ENCODE peak calls at places on chromosomes 13 and 19, in eight cellular contexts. K is RCC 7860; W is NCI-H510A treated with DMSO at 0.1 percent for 48 hours; S is T1000; Z is effector CD4-positive, alpha-beta T cell; O is cardiac fibroblast; X is nucleus accumbens; J is breast epithelium. D is an unnamed sample.

GRCh38 chr19:43329989-43330388 is 23.5 kb upstream of the CD177 start:
- DNase-seq in K (no peak), W (no peak), S (no peak), Z (no peak), O (no peak), X (no peak), J (no peak), D (no peak)

GRCh38 chr13:26280822-26281221 is 26.9 kb downstream of the CDK8 start:
- DNase-seq in K (no peak), W (no peak), S (no peak), Z (no peak), O (peak; percentile 16), X (no peak), J (no peak), D (no peak)

GRCh38 chr13:105334211-105334610 is 1201.3 kb downstream of the EFNB2 start:
- DNase-seq in K (no peak), W (no peak), S (no peak), Z (no peak), O (peak; percentile 41), X (no peak), J (no peak), D (no peak)

GRCh38 chr19:40417714-40417996 is 4.5 kb upstream of the PRX start:
- DNase-seq in K (no peak), W (no peak), S (no peak), Z (no peak), O (no peak), X (no peak), J (no peak), D (no peak)

GRCh38 chr19:17406887-17407196 is 1.4 kb upstream of the BST2 start:
- DNase-seq in K (no peak), W (no peak), S (no peak), Z (no peak), O (no peak), X (no peak), J (no peak), D (no peak)

GRCh38 chr13:100297413-100297812 is 208.5 kb downstream of the PCCA start:
- DNase-seq in K (no peak), W (no peak), S (no peak), Z (no peak), O (no peak), X (no peak), J (no peak), D (no peak)

GRCh38 chr13:44407891-44408290 is 34.3 kb downstream of the SERP2 start:
- DNase-seq in K (no peak), W (no peak), S (no peak), Z (no peak), O (no peak), X (no peak), J (peak; percentile 26), D (no peak)

GRCh38 chr19:32598022-32598421 is 17.0 kb downstream of the PDCD5 start:
- DNase-seq in K (no peak), W (no peak), S (no peak), Z (no peak), O (no peak), X (no peak), J (no peak), D (no peak)

GRCh38 chr19:39080431-39080830 is 3.7 kb upstream of the ACP7 start:
- DNase-seq in K (no peak), W (no peak), S (no peak), Z (no peak), O (no peak), X (peak; percentile 16), J (no peak), D (no peak)

GRCh38 chr13:49530452-49530851 is 34.7 kb downstream of the PHF11 start:
- DNase-seq in K (no peak), W (no peak), S (no peak), Z (no peak), O (no peak), X (no peak), J (no peak), D (no peak)

GRCh38 chr19:45999653-46000121 is 4.4 kb downstream of the CCDC61 start:
- DNase-seq in K (no peak), W (peak; percentile 70), S (no peak), Z (no peak), O (peak; percentile 21), X (peak; percentile 84), J (no peak), D (no peak)

GRCh38 chr19:1113278-1113985 is 9.6 kb downstream of the GPX4 start:
- DNase-seq in K (peak; percentile 58), W (no peak), S (peak; percentile 91), Z (peak; percentile 73), O (peak; percentile 97), X (peak; percentile 89), J (peak; percentile 91), D (no peak)

GRCh38 chr19:11856568-11857264 is 8.2 kb downstream of the ZNF439 start:
- DNase-seq in K (no peak), W (no peak), S (no peak), Z (no peak), O (no peak), X (no peak), J (no peak), D (no peak)

GRCh38 chr13:30338331-30338851 is 31.0 kb upstream of the KATNAL1 start:
- DNase-seq in K (no peak), W (no peak), S (peak; percentile 8), Z (no peak), O (no peak), X (no peak), J (no peak), D (no peak)

GRCh38 chr19:33285441-33285927 is 16.9 kb downstream of the CEBPA start:
- DNase-seq in K (no peak), W (no peak), S (no peak), Z (no peak), O (no peak), X (no peak), J (no peak), D (no peak)

GRCh38 chr13:65530688-65531087 is 1699.4 kb downstream of the PCDH9 start:
- DNase-seq in K (no peak), W (no peak), S (no peak), Z (no peak), O (peak; percentile 7), X (no peak), J (no peak), D (no peak)

GRCh38 chr13:49407936-49408335 is 35.9 kb downstream of the CAB39L start:
- DNase-seq in K (no peak), W (no peak), S (no peak), Z (no peak), O (no peak), X (no peak), J (no peak), D (no peak)

GRCh38 chr19:1015782-1016646 is 4.9 kb downstream of the TMEM259 start:
- DNase-seq in K (no peak), W (no peak), S (no peak), Z (no peak), O (no peak), X (no peak), J (no peak), D (no peak)

GRCh38 chr13:75725784-75726183 is 89.7 kb downstream of the LMO7 start:
- DNase-seq in K (no peak), W (no peak), S (no peak), Z (no peak), O (peak; percentile 26), X (no peak), J (no peak), D (no peak)

GRCh38 chr13:75124415-75124814 is 357.6 kb downstream of the TBC1D4 start:
- DNase-seq in K (no peak), W (no peak), S (no peak), Z (no peak), O (no peak), X (no peak), J (no peak), D (no peak)

GRCh38 chr19:4870025-4870700 is 2.7 kb upstream of the PLIN3 start:
- DNase-seq in K (peak; percentile 98), W (no peak), S (peak; percentile 86), Z (no peak), O (peak; percentile 94), X (no peak), J (no peak), D (no peak)

GRCh38 chr19:5903054-5903501 is 512 bp downstream of the NDUFA11 start:
- DNase-seq in K (no peak), W (no peak), S (no peak), Z (no peak), O (peak; percentile 53), X (no peak), J (no peak), D (no peak)

GRCh38 chr19:1259873-1260748 is 9.0 kb upstream of the CIRBP start:
- DNase-seq in K (no peak), W (no peak), S (peak; percentile 85), Z (peak; percentile 49), O (no peak), X (peak; percentile 68), J (no peak), D (no peak)